ENCODE peak calls at places on chromosomes 16 and 17, in ten cellular contexts. R is endothelial cell; J is cardiac septum; M is cardiac fibroblast; E is psoas muscle; W is Right ventricle myocardium superior; S is skeletal muscle cell; N is activated naive CD8-positive, alpha-beta T cell treated with anti-CD3 and anti-CD28 coated beads for 36 hours; P is HAP-1; U is GM12892. B is an unnamed sample.

GRCh38 chr16:9251026-9251425 is 159.6 kb downstream of the HAPSTR1 start:
- DNase-seq in U (no peak), P (no peak), J (no peak), S (no peak), N (no peak), M (no peak), R (no peak), E (no peak), W (no peak), B (no peak)

GRCh38 chr16:70160388-70160787 is 13.2 kb upstream of the CLEC18C start:
- DNase-seq in U (no peak), J (peak; percentile 46), W (no peak), S (no peak), N (no peak), M (no peak), E (no peak), R (no peak), P (no peak), B (no peak)

GRCh38 chr17:73639926-73640325 is 4.3 kb downstream of the SDK2 start:
- DNase-seq in R (no peak), M (no peak), N (no peak), P (no peak), E (no peak), W (peak; percentile 13), U (no peak), S (no peak), J (no peak), B (no peak)

GRCh38 chr17:51371732-51372151 is 111.4 kb downstream of the UTP18 start:
- DNase-seq in E (no peak), R (peak; percentile 54), S (peak; percentile 12), M (peak; percentile 71), N (peak; percentile 38), U (no peak), J (no peak), P (peak; percentile 83), W (no peak), B (peak; percentile 35)

GRCh38 chr17:2050246-2050866 is 4.5 kb upstream of the HIC1 start:
- DNase-seq in M (peak; percentile 59), N (peak; percentile 79), S (no peak), E (peak; percentile 74), J (peak; percentile 79), W (peak; percentile 73), P (no peak), U (no peak), R (peak; percentile 62), B (peak; percentile 59)

GRCh38 chr17:73280191-73280590 is 18.5 kb upstream of the CPSF4L start:
- DNase-seq in W (no peak), R (no peak), S (no peak), M (no peak), U (no peak), N (no peak), P (no peak), J (no peak), E (no peak), B (no peak)

GRCh38 chr17:82300707-82301270 is 16.6 kb downstream of the CD7 start:
- DNase-seq in E (peak; percentile 76), W (peak; percentile 85), U (no peak), P (no peak), S (no peak), N (peak; percentile 74), J (peak; percentile 88), M (peak; percentile 45), R (peak; percentile 78), B (peak; percentile 88)

GRCh38 chr17:46194393-46195216 is 1.4 kb upstream of the KANSL1 start:
- DNase-seq in U (no peak), N (peak; percentile 55), S (no peak), E (no peak), M (peak; percentile 73), W (no peak), R (peak; percentile 51), P (peak; percentile 50), J (no peak), B (no peak)

GRCh38 chr17:72683506-72684404 is 408.7 kb downstream of the SLC39A11 start:
- DNase-seq in U (no peak), E (peak; percentile 17), N (no peak), J (no peak), P (no peak), S (peak; percentile 96), M (peak; percentile 98), W (no peak), R (no peak), B (no peak)

GRCh38 chr17:10126554-10127493 is 71.6 kb downstream of the GAS7 start:
- DNase-seq in S (peak; percentile 66), E (peak; percentile 35), M (peak; percentile 42), J (no peak), R (no peak), W (peak; percentile 53), N (no peak), P (no peak), U (no peak), B (no peak)

GRCh38 chr17:27207073-27207511 is 86.8 kb upstream of the WSB1 start:
- DNase-seq in W (no peak), J (no peak), R (no peak), E (no peak), P (no peak), N (no peak), S (peak; percentile 29), M (peak; percentile 82), U (no peak), B (no peak)

GRCh38 chr17:80612997-80613731 is 68.5 kb downstream of the RPTOR start:
- DNase-seq in M (no peak), W (no peak), S (no peak), J (no peak), N (no peak), R (no peak), E (no peak), P (no peak), U (no peak), B (no peak)

GRCh38 chr17:29195465-29196081 is 15.4 kb upstream of the MYO18A start:
- DNase-seq in R (no peak), J (no peak), E (no peak), W (no peak), P (no peak), S (no peak), M (no peak), N (no peak), U (no peak), B (no peak)

GRCh38 chr17:5297245-5297644 is 15.2 kb downstream of the RABEP1 start:
- DNase-seq in J (no peak), R (no peak), E (no peak), N (no peak), P (no peak), W (no peak), S (no peak), U (no peak), M (peak; percentile 5), B (no peak)

GRCh38 chr16:86049641-86050040 is 150.7 kb downstream of the IRF8 start:
- DNase-seq in P (no peak), W (no peak), U (no peak), N (no peak), E (no peak), M (no peak), R (no peak), S (no peak), J (no peak), B (no peak)

GRCh38 chr17:29179232-29180036 is 764 bp downstream of the MYO18A start:
- DNase-seq in J (peak; percentile 81), N (no peak), S (no peak), R (peak; percentile 53), P (peak; percentile 8), M (no peak), W (no peak), E (peak; percentile 30), U (no peak), B (peak; percentile 84)

GRCh38 chr16:8869212-8869987 is 594 bp upstream of the CARHSP1 start:
- DNase-seq in P (no peak), S (no peak), N (peak; percentile 24), E (no peak), M (no peak), J (no peak), U (no peak), W (no peak), R (no peak), B (peak; percentile 51)

GRCh38 chr17:75219815-75220214 is 14.3 kb downstream of the NUP85 start:
- DNase-seq in R (no peak), P (no peak), W (no peak), J (no peak), U (no peak), N (no peak), E (no peak), S (no peak), M (no peak), B (no peak)

GRCh38 chr16:11301645-11302513 is 20.7 kb upstream of the PRM1 start:
- DNase-seq in E (no peak), S (no peak), N (no peak), R (no peak), U (no peak), J (no peak), M (no peak), W (no peak), P (no peak), B (no peak)

GRCh38 chr16:9138021-9138680 is 46.7 kb downstream of the HAPSTR1 start:
- DNase-seq in W (no peak), P (no peak), M (no peak), J (peak; percentile 58), S (no peak), R (no peak), U (no peak), N (no peak), E (no peak), B (no peak)

GRCh38 chr16:66874079-66874775 is 6.1 kb upstream of the PDP2 start:
- DNase-seq in W (no peak), E (no peak), P (no peak), J (no peak), S (no peak), R (no peak), M (peak; percentile 66), U (no peak), N (no peak), B (no peak)

GRCh38 chr17:2070241-2071023 is 15.5 kb downstream of the HIC1 start:
- DNase-seq in U (peak; percentile 79), P (no peak), E (no peak), N (peak; percentile 77), J (no peak), W (no peak), M (no peak), S (no peak), R (no peak), B (no peak)

GRCh38 chr17:66275651-66276050 is 26.8 kb upstream of the PRKCA start:
- DNase-seq in R (no peak), E (no peak), S (peak; percentile 96), U (no peak), J (no peak), P (no peak), M (peak; percentile 98), N (peak; percentile 12), W (no peak), B (peak; percentile 67)

GRCh38 chr17:43994272-43995149 is 9.9 kb upstream of the NAGS start:
- DNase-seq in J (peak; percentile 84), P (peak; percentile 50), S (no peak), N (peak; percentile 74), U (peak; percentile 58), R (peak; percentile 78), W (peak; percentile 71), E (peak; percentile 66), M (peak; percentile 64), B (peak; percentile 58)

GRCh38 chr17:44585315-44585714 is 28.0 kb downstream of the FZD2 start:
- DNase-seq in J (no peak), U (no peak), R (no peak), W (no peak), E (no peak), M (no peak), S (no peak), P (no peak), N (no peak), B (no peak)

GRCh38 chr17:48718781-48719641 is 3.3 kb downstream of the PRAC1 start:
- DNase-seq in E (no peak), J (peak; percentile 63), N (no peak), U (no peak), R (no peak), P (no peak), S (no peak), M (no peak), W (no peak), B (no peak)

GRCh38 chr17:43085489-43085888 is 39.7 kb downstream of the BRCA1 start:
- DNase-seq in J (no peak), S (no peak), U (no peak), R (no peak), N (no peak), M (no peak), P (no peak), W (no peak), E (no peak), B (no peak)

GRCh38 chr17:61498042-61498441 is 45.8 kb downstream of the TBX4 start:
- DNase-seq in W (no peak), S (no peak), M (no peak), U (no peak), E (no peak), P (no peak), J (no peak), R (no peak), N (no peak), B (no peak)